ENCODE peak calls at places on chromosomes 16 and 17, in eight cellular contexts. K is CD4-positive, CD25-positive, alpha-beta regulatory T cell; B is fibroblast of pulmonary artery; F is HEK293T; U is astrocyte of the spinal cord; D is left ventricle myocardium inferior; A is non-pigmented ciliary epithelial cell; C is epithelial cell of proximal tubule. T is an unnamed sample.

GRCh38 chr17:58312824-58313223 is 15.8 kb downstream of the TSPOAP1 start:
- DNase-seq in F (no peak), K (no peak), U (no peak), A (no peak), B (no peak), C (no peak), D (no peak), T (no peak)

GRCh38 chr17:82188001-82188961 is 24.4 kb downstream of the CCDC57 start:
- DNase-seq in B (no peak), U (no peak), D (no peak), K (no peak), C (no peak), A (no peak), F (no peak), T (no peak)

GRCh38 chr17:62792122-62792800 is 15.9 kb downstream of the MARCHF10 start:
- DNase-seq in U (peak; percentile 97), C (no peak), K (no peak), D (no peak), B (peak; percentile 91), A (peak; percentile 95), F (no peak), T (no peak)

GRCh38 chr17:2064980-2065785 is 10.3 kb downstream of the HIC1 start:
- DNase-seq in D (no peak), K (no peak), C (no peak), A (no peak), B (peak; percentile 80), F (peak; percentile 73), U (peak; percentile 82), T (no peak)

GRCh38 chr17:73613271-73613941 is 30.8 kb downstream of the SDK2 start:
- DNase-seq in F (no peak), C (no peak), A (no peak), D (no peak), U (no peak), B (no peak), K (no peak), T (no peak)

GRCh38 chr17:80106176-80106575 is 4.8 kb downstream of the GAA start:
- DNase-seq in D (no peak), U (no peak), C (no peak), B (no peak), K (no peak), A (no peak), F (no peak), T (no peak)

GRCh38 chr17:39653316-39653661 is 11.9 kb upstream of the TCAP start:
- DNase-seq in K (no peak), U (no peak), D (no peak), A (no peak), B (no peak), F (no peak), C (no peak), T (no peak)

GRCh38 chr17:74960739-74961342 is 11.7 kb downstream of the HID1 start:
- DNase-seq in A (no peak), D (no peak), F (peak; percentile 83), C (no peak), B (peak; percentile 49), K (no peak), U (peak; percentile 18), T (no peak)

GRCh38 chr17:10513284-10514067 is 4.9 kb downstream of the MYH1 start:
- DNase-seq in A (no peak), K (no peak), B (peak; percentile 25), D (no peak), C (no peak), F (no peak), U (no peak), T (no peak)

GRCh38 chr16:26316683-26317464 is 625.1 kb downstream of the HS3ST4 start:
- DNase-seq in D (no peak), B (no peak), C (no peak), F (no peak), K (no peak), A (no peak), U (no peak), T (no peak)

GRCh38 chr16:9447195-9447551 is 355.7 kb downstream of the HAPSTR1 start:
- DNase-seq in C (no peak), B (no peak), K (no peak), F (no peak), A (no peak), D (peak; percentile 74), U (no peak), T (no peak)

GRCh38 chr17:47660064-47660492 is 10.4 kb downstream of the KPNB1 start:
- DNase-seq in B (no peak), D (no peak), C (no peak), F (no peak), A (no peak), K (no peak), U (no peak), T (peak; percentile 60)

GRCh38 chr17:59154335-59154720 is 658 bp downstream of the SKA2 start:
- DNase-seq in A (no peak), F (peak; percentile 20), D (no peak), U (no peak), B (peak; percentile 49), C (no peak), K (peak; percentile 19), T (peak; percentile 34)

GRCh38 chr16:87033021-87033471 is 284.1 kb downstream of the C16orf95 start:
- DNase-seq in K (no peak), D (no peak), U (no peak), B (no peak), A (no peak), F (no peak), C (no peak), T (no peak)

GRCh38 chr17:82649501-82650261 is 1.4 kb upstream of the WDR45B start:
- DNase-seq in K (no peak), A (no peak), C (no peak), F (no peak), U (no peak), B (no peak), D (no peak), T (no peak)

GRCh38 chr16:73432794-73433455 is 385.0 kb upstream of the ZFHX3 start:
- DNase-seq in B (no peak), U (no peak), F (no peak), D (no peak), A (no peak), K (no peak), C (no peak), T (no peak)

GRCh38 chr16:81376880-81377279 is 62.1 kb downstream of the GAN start:
- DNase-seq in A (no peak), F (no peak), K (no peak), D (no peak), B (peak; percentile 10), U (no peak), C (no peak), T (no peak)

GRCh38 chr16:30526137-30526822 is at the start of gene ZNF768:
- DNase-seq in A (no peak), D (peak; percentile 39), U (peak; percentile 15), F (peak; percentile 80), B (peak; percentile 40), K (peak; percentile 36), C (no peak), T (no peak)

GRCh38 chr16:74291577-74292208 is 4.9 kb upstream of the PSMD7 start:
- DNase-seq in C (no peak), D (no peak), U (no peak), A (no peak), B (peak; percentile 22), K (no peak), F (no peak), T (no peak)

GRCh38 chr17:9230861-9231260 is 209.6 kb downstream of the NTN1 start:
- DNase-seq in A (no peak), C (no peak), D (no peak), U (no peak), K (no peak), B (no peak), F (no peak), T (no peak)

GRCh38 chr16:86118467-86119307 is 219.7 kb downstream of the IRF8 start:
- DNase-seq in C (peak; percentile 9), A (no peak), F (no peak), U (no peak), K (no peak), B (no peak), D (no peak), T (no peak)

GRCh38 chr16:6541262-6541661 is 791.4 kb upstream of the RBFOX1 start:
- DNase-seq in D (no peak), A (no peak), F (no peak), C (no peak), B (no peak), K (no peak), U (no peak), T (no peak)

GRCh38 chr16:54213322-54213721 is 73.3 kb downstream of the IRX3 start:
- DNase-seq in D (no peak), B (no peak), K (no peak), U (no peak), A (no peak), F (no peak), C (no peak), T (no peak)

GRCh38 chr17:652310-652709 is 62.3 kb downstream of the VPS53 start:
- DNase-seq in C (no peak), A (no peak), U (peak; percentile 16), B (peak; percentile 40), K (no peak), F (no peak), D (peak; percentile 88), T (no peak)

T was measured in immature natural killer cell.